ENCODE peak calls at places on chromosomes 3 and 15, in ten cellular contexts. X is A549; J is kidney; V is breast epithelium; G is CD4-positive, alpha-beta memory T cell; P is tibial artery; M is GM23338; L is heart left ventricle; K is right cardiac atrium; O is cardiac muscle cell. T is an unnamed sample.

GRCh38 chr15:50065264-50065663 is 53.8 kb downstream of the ATP8B4 start:
- DNase-seq in X (no peak), J (no peak), V (no peak), G (no peak), P (no peak), M (no peak), L (no peak), K (no peak), O (no peak), T (no peak)

GRCh38 chr15:33009026-33009425 is 185.5 kb downstream of the FMN1 start:
- DNase-seq in X (no peak), J (no peak), V (no peak), G (no peak), P (no peak), M (no peak), L (no peak), K (no peak), O (no peak), T (no peak)

GRCh38 chr3:182139627-182140357 is 428.1 kb downstream of the SOX2 start:
- DNase-seq in X (no peak), J (no peak), V (no peak), G (no peak), P (no peak), M (peak; percentile 79), L (no peak), K (no peak), O (no peak), T (no peak)

GRCh38 chr3:11643212-11644087 is at the start of gene VGLL4:
- DNase-seq in X (peak; percentile 79), J (peak; percentile 95), V (peak; percentile 75), G (peak; percentile 44), P (peak; percentile 89), M (peak; percentile 92), L (peak; percentile 89), K (peak; percentile 97), O (peak; percentile 98), T (peak; percentile 59)

GRCh38 chr15:98896802-98897732 is 110.5 kb downstream of the PGPEP1L start:
- DNase-seq in X (peak; percentile 99), J (no peak), V (no peak), G (no peak), P (no peak), M (no peak), L (no peak), K (no peak), O (peak; percentile 97), T (no peak)

GRCh38 chr3:196513697-196514349 is 1.3 kb downstream of the SMCO1 start:
- DNase-seq in X (no peak), J (no peak), V (no peak), G (no peak), P (no peak), M (no peak), L (no peak), K (no peak), O (peak; percentile 42), T (no peak)

GRCh38 chr15:88982304-88982945 is 69.2 kb upstream of the MFGE8 start:
- DNase-seq in X (peak; percentile 72), J (peak; percentile 82), V (peak; percentile 23), G (no peak), P (peak; percentile 76), M (no peak), L (peak; percentile 91), K (peak; percentile 82), O (peak; percentile 96), T (peak; percentile 40)

GRCh38 chr15:78540955-78541743 is 905 bp downstream of the PSMA4 start:
- DNase-seq in X (no peak), J (no peak), V (no peak), G (peak; percentile 19), P (no peak), M (no peak), L (no peak), K (no peak), O (peak; percentile 11), T (no peak)

GRCh38 chr3:69675773-69676660 is 63.2 kb upstream of the MITF start:
- DNase-seq in X (no peak), J (no peak), V (peak; percentile 39), G (no peak), P (no peak), M (no peak), L (no peak), K (no peak), O (no peak), T (no peak)

GRCh38 chr3:37074178-37074577 is 80.9 kb downstream of the MLH1 start:
- DNase-seq in X (no peak), J (no peak), V (no peak), G (no peak), P (no peak), M (no peak), L (no peak), K (no peak), O (peak; percentile 73), T (no peak)

GRCh38 chr15:89673162-89673506 is 6.0 kb downstream of the PLIN1 start:
- DNase-seq in X (peak; percentile 76), J (no peak), V (no peak), G (no peak), P (no peak), M (peak; percentile 91), L (no peak), K (no peak), O (peak; percentile 54), T (no peak)

GRCh38 chr3:24688446-24689148 is 193.9 kb upstream of the THRB start:
- DNase-seq in X (no peak), J (no peak), V (no peak), G (no peak), P (no peak), M (peak; percentile 64), L (no peak), K (no peak), O (no peak), T (no peak)

GRCh38 chr15:89628301-89628700 is 27.0 kb downstream of the KIF7 start:
- DNase-seq in X (no peak), J (peak; percentile 63), V (no peak), G (no peak), P (no peak), M (no peak), L (no peak), K (no peak), O (no peak), T (no peak)

GRCh38 chr3:44237161-44237560 is 4.5 kb upstream of the TOPAZ1 start:
- DNase-seq in X (no peak), J (no peak), V (no peak), G (no peak), P (no peak), M (no peak), L (no peak), K (no peak), O (no peak), T (no peak)
- H3K4me1 ChIP-seq in X (no peaks in the 10 kb centered on the region), J (no peaks in the 10 kb centered on the region), V (no peaks in the 10 kb centered on the region), G (peaks cover 8% of the 10 kb centered on the region), P (no peaks in the 10 kb centered on the region), M (no peaks in the 10 kb centered on the region), L (no peaks in the 10 kb centered on the region), K (no peaks in the 10 kb centered on the region), O (peaks cover 5% of the 10 kb centered on the region), T (no peaks in the 10 kb centered on the region)

DNA sequence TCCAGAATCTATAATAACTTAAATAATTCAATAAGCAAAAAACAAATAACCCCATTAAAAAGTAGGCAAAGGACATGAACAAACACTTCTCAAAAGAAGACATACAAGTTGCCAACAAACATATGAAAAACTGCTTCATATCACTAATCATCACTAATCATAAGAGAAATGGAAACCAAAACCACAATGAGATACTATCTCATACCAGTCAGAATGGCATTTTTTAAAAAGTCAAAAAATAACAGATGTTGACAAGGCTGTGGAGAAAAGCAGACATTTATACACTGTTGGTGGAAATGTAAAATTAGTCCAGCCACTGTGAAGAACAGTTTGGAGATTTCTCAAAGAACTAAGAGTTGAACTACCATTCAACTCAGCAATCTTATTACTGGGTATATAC is 19.5 kb upstream of the ZMAT3 start:
- DNase-seq in X (no peak), J (no peak), V (no peak), G (no peak), P (no peak), M (no peak), L (no peak), K (no peak), O (no peak), T (no peak)
- H3K4me3 ChIP-seq in X (no peak overlapping the region), J (no peak overlapping the region), V (no peak overlapping the region), G (no peak overlapping the region), P (no peak overlapping the region), M (no peak overlapping the region), L (no peak overlapping the region), K (no peak overlapping the region), O (no peak overlapping the region), T (no peak overlapping the region)

GRCh38 chr3:38811822-38812221 is 4.2 kb downstream of the SCN10A start:
- DNase-seq in X (no peak), J (no peak), V (no peak), G (no peak), P (no peak), M (no peak), L (no peak), K (no peak), O (no peak), T (no peak)

DNA sequence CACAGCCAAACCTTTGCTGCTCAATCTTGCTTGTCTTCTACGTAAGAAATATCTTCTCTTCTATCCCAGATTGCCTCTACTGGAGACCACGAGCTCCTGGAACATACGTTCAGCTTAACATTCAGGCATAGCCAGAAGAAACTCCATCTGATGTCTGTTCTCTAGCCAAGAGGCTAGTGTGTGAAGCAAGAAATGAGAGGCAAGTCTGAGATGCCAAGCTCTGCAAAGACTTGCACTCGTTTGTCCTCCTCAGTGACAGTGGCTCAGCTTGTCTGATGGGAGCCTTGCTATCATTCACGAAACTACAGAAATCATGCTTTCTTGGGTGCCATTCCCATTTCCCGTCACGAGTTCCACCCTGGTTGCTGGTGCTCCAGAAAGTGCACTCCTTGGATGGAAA is at the start of gene SCN10A:
- DNase-seq in X (no peak), J (no peak), V (no peak), G (no peak), P (no peak), M (no peak), L (no peak), K (no peak), O (no peak), T (no peak)
- H3K4me1 ChIP-seq in X (no peaks in the 10 kb centered on the region), J (no peaks in the 10 kb centered on the region), V (no peaks in the 10 kb centered on the region), G (no peaks in the 10 kb centered on the region), P (no peaks in the 10 kb centered on the region), M (no peaks in the 10 kb centered on the region), L (no peaks in the 10 kb centered on the region), K (no peaks in the 10 kb centered on the region), O (peaks cover 5% of the 10 kb centered on the region), T (no peaks in the 10 kb centered on the region)

GRCh38 chr3:183548262-183548769 is 7.2 kb downstream of the KLHL6 start:
- DNase-seq in X (peak; percentile 46), J (no peak), V (no peak), G (no peak), P (no peak), M (peak; percentile 79), L (no peak), K (no peak), O (peak; percentile 74), T (no peak)

GRCh38 chr3:183551930-183552329 is 3.6 kb downstream of the KLHL6 start:
- DNase-seq in X (no peak), J (no peak), V (no peak), G (no peak), P (no peak), M (no peak), L (no peak), K (no peak), O (no peak), T (no peak)

GRCh38 chr3:183554377-183554776 is 1.1 kb downstream of the KLHL6 start:
- DNase-seq in X (no peak), J (no peak), V (no peak), G (no peak), P (no peak), M (no peak), L (no peak), K (no peak), O (no peak), T (no peak)

GRCh38 chr3:183555541-183556081 is at the start of gene KLHL6:
- DNase-seq in X (no peak), J (peak; percentile 78), V (no peak), G (peak; percentile 68), P (peak; percentile 41), M (no peak), L (peak; percentile 64), K (peak; percentile 69), O (peak; percentile 26), T (no peak)

GRCh38 chr3:183553263-183554026 is 2.1 kb downstream of the KLHL6 start:
- DNase-seq in X (no peak), J (no peak), V (no peak), G (no peak), P (no peak), M (no peak), L (no peak), K (no peak), O (no peak), T (no peak)
- H3K4me3 ChIP-seq in X (no peak overlapping the region), J (no peak overlapping the region), V (peak overlapping the region; percentile 6), G (peak overlapping the region; percentile 70), P (no peak overlapping the region), M (no peak overlapping the region), L (peak overlapping the region; percentile 37), K (peak overlapping the region; percentile 7), O (no peak overlapping the region), T (peak overlapping the region; percentile 51)